ENCODE peak calls at places on chromosomes 11 and 22, in nine cellular contexts. Z, R, W, S, Q, N, A, O and V are unnamed samples.

GRCh38 chr22:24137595-24137994 is 43.7 kb upstream of the SUSD2 start:
- DNase-seq in Z (peak; percentile 75), R (no peak), W (no peak), S (no peak), Q (no peak), N (no peak), A (no peak), O (no peak), V (no peak)

GRCh38 chr22:45246060-45246985 is 5.6 kb upstream of the KIAA0930 start:
- DNase-seq in Z (peak; percentile 93), R (peak; percentile 79), W (peak; percentile 81), S (no peak), Q (no peak), N (peak; percentile 82), A (no peak), O (peak; percentile 98), V (no peak)

GRCh38 chr11:12802418-12803085 is 128.3 kb downstream of the TEAD1 start:
- DNase-seq in Z (peak; percentile 74), R (peak; percentile 84), W (peak; percentile 92), S (no peak), Q (peak; percentile 26), N (peak; percentile 89), A (no peak), O (peak; percentile 99), V (no peak)

GRCh38 chr11:48105096-48105990 is 111.3 kb upstream of the OR4B1 start:
- DNase-seq in Z (no peak), R (no peak), W (no peak), S (peak; percentile 38), Q (no peak), N (no peak), A (no peak), O (no peak), V (peak; percentile 70)

GRCh38 chr11:119726585-119727522 is 2.1 kb downstream of the NECTIN1 start:
- DNase-seq in Z (no peak), R (no peak), W (no peak), S (no peak), Q (no peak), N (no peak), A (no peak), O (no peak), V (no peak)

GRCh38 chr11:95084509-95084908 is 5.1 kb upstream of the ENDOD1 start:
- DNase-seq in Z (no peak), R (no peak), W (no peak), S (no peak), Q (no peak), N (no peak), A (no peak), O (no peak), V (no peak)

GRCh38 chr11:60240661-60241060 is 2.3 kb downstream of the MS4A4E start:
- DNase-seq in Z (no peak), R (no peak), W (no peak), S (no peak), Q (no peak), N (no peak), A (no peak), O (no peak), V (no peak)

GRCh38 chr11:7098235-7098832 is 9.5 kb downstream of the RBMXL2 start:
- DNase-seq in Z (no peak), R (no peak), W (no peak), S (no peak), Q (peak; percentile 51), N (no peak), A (no peak), O (peak; percentile 49), V (no peak)

GRCh38 chr22:50530280-50530856 is 556 bp upstream of the TYMP start:
- DNase-seq in Z (peak; percentile 93), R (peak; percentile 88), W (peak; percentile 91), S (peak; percentile 94), Q (no peak), N (peak; percentile 88), A (no peak), O (peak; percentile 74), V (no peak)

GRCh38 chr22:50532353-50532700 is 2.5 kb upstream of the TYMP start:
- DNase-seq in Z (no peak), R (peak; percentile 63), W (no peak), S (no peak), Q (no peak), N (peak; percentile 55), A (no peak), O (no peak), V (no peak)

GRCh38 chr22:50530857-50531545 is 1.2 kb upstream of the TYMP start:
- DNase-seq in Z (peak; percentile 94), R (peak; percentile 93), W (peak; percentile 91), S (peak; percentile 94), Q (no peak), N (peak; percentile 94), A (no peak), O (peak; percentile 47), V (no peak)

GRCh38 chr22:50532824-50533344 is 3.1 kb upstream of the TYMP start:
- DNase-seq in Z (no peak), R (no peak), W (no peak), S (no peak), Q (no peak), N (no peak), A (no peak), O (no peak), V (no peak)

DNA sequence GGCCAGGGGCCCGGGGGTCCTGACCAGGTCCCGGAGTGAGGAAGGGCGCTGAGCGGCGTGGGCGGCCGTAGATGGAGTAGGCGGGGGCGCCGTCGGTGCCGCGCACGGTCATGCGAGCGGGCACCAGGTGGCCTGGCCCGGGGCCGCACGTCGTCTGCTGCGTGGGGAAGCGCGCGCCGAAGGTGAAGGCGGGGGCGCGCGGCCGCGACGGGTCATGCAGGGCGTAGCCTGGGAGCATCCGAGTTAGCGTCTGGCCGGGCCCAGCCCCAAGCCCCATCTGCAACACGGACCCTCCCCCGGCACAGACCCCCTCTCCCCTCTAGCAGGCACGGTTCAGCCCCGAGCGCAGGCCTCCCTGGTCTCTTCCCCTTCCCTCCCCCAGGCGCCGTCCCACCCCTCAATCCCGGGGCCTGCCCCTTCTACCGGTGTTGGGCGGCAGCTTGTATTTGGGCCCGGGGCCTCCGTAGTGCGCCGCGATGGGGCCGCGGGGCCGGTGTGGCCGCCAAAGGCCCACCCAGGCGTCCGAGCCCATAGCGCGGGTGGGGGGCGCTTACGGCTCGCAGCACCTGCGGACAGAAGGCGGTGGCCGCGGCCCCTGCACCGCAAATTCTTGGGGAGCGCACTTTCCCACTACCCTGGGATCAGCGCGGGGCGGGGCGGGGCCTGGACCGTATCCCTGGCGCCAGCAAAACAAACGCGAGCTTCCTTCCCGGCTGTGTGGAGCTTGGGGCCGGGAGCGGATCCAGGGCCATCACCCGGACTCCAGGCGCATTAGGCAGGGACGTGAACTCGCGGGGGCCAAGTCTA is 1.9 kb upstream of the TYMP start:
- DNase-seq in Z (peak; percentile 92), R (peak; percentile 84), W (peak; percentile 84), S (peak; percentile 94), Q (no peak), N (peak; percentile 82), A (no peak), O (no peak), V (no peak)
- TF ChIP-seq POLR2A in Z (no peak), R (peak; percentile 40), W (no peak), S (no peak), Q (no peak), N (peak; percentile 31), A (no peak), O (no peak), V (peak; percentile 27)

GRCh38 chr22:31926086-31926485 is 18.2 kb upstream of the YWHAH start:
- DNase-seq in Z (no peak), R (no peak), W (no peak), S (no peak), Q (no peak), N (no peak), A (no peak), O (no peak), V (no peak)

GRCh38 chr22:31927562-31927961 is 16.8 kb upstream of the YWHAH start:
- DNase-seq in Z (no peak), R (no peak), W (no peak), S (no peak), Q (no peak), N (no peak), A (no peak), O (no peak), V (no peak)

GRCh38 chr22:31925056-31925455 is 19.3 kb upstream of the YWHAH start:
- DNase-seq in Z (no peak), R (no peak), W (no peak), S (no peak), Q (no peak), N (no peak), A (no peak), O (no peak), V (no peak)

GRCh38 chr22:31929126-31929928 is 15.0 kb upstream of the YWHAH start:
- DNase-seq in Z (no peak), R (no peak), W (no peak), S (no peak), Q (peak; percentile 37), N (no peak), A (no peak), O (no peak), V (no peak)

GRCh38 chr22:31926969-31927368 is 17.4 kb upstream of the YWHAH start:
- DNase-seq in Z (no peak), R (no peak), W (no peak), S (no peak), Q (peak; percentile 81), N (no peak), A (no peak), O (no peak), V (no peak)
- TF ChIP-seq EP300 in Z (no peak), R (no peak), W (no peak), S (no peak), Q (no peak), N (no peak), A (no peak), O (no peak), V (no peak)

GRCh38 chr11:103736323-103736722 is 300.1 kb upstream of the DDI1 start:
- DNase-seq in Z (no peak), R (no peak), W (no peak), S (no peak), Q (no peak), N (no peak), A (no peak), O (no peak), V (no peak)

GRCh38 chr11:103737791-103738190 is 298.6 kb upstream of the DDI1 start:
- DNase-seq in Z (no peak), R (no peak), W (no peak), S (no peak), Q (no peak), N (no peak), A (no peak), O (no peak), V (no peak)

GRCh38 chr11:103735497-103736032 is 300.9 kb upstream of the DDI1 start:
- DNase-seq in Z (no peak), R (no peak), W (no peak), S (no peak), Q (no peak), N (no peak), A (no peak), O (no peak), V (no peak)

GRCh38 chr11:103733889-103734288 is 302.6 kb upstream of the DDI1 start:
- DNase-seq in Z (no peak), R (no peak), W (no peak), S (no peak), Q (no peak), N (no peak), A (no peak), O (no peak), V (no peak)

GRCh38 chr11:103736986-103737622 is 299.3 kb upstream of the DDI1 start:
- DNase-seq in Z (no peak), R (no peak), W (no peak), S (no peak), Q (no peak), N (no peak), A (no peak), O (no peak), V (no peak)
- TF ChIP-seq POLR2AphosphoS5 in Z (no peak), R (no peak), W (no peak), S (no peak), Q (no peak), N (no peak), A (no peak), O (no peak), V (no peak)

GRCh38 chr22:41780714-41781507 is 19.6 kb upstream of the CCDC134 start:
- DNase-seq in Z (peak; percentile 78), R (peak; percentile 81), W (peak; percentile 67), S (peak; percentile 82), Q (peak; percentile 25), N (peak; percentile 85), A (no peak), O (peak; percentile 56), V (no peak)
- TF ChIP-seq POLR2A in Z (no peak), R (peak; percentile 61), W (no peak), S (no peak), Q (no peak), N (no peak), A (no peak), O (no peak), V (no peak)